ENCODE peak calls at places on chromosomes 1 and 21, in seven cellular contexts. J, D, G, B, L, K and O are unnamed samples.

GRCh38 chr1:222413436-222413835 is 134.5 kb downstream of the HHIPL2 start:
- DNase-seq in J (peak), D (peak), G (no peak), B (no peak), L (no peak), K (no peak), O (no peak)

GRCh38 chr1:165524639-165525038 is 19.2 kb upstream of the LRRC52 start:
- DNase-seq in J (no peak), D (no peak), G (no peak), B (no peak), L (no peak), K (no peak), O (no peak)

GRCh38 chr21:26849428-26850115 is 4.4 kb upstream of the ADAMTS1 start:
- DNase-seq in J (peak), D (peak), G (peak), B (no peak), L (peak), K (no peak), O (peak)

GRCh38 chr1:43321331-43321891 is 16.2 kb upstream of the MPL start:
- DNase-seq in J (no peak), D (no peak), G (no peak), B (no peak), L (no peak), K (no peak), O (peak)

GRCh38 chr21:46046471-46046870 is 51.4 kb upstream of the COL6A2 start:
- DNase-seq in J (no peak), D (no peak), G (no peak), B (peak), L (no peak), K (no peak), O (no peak)

GRCh38 chr1:35476099-35476674 is 81.0 kb downstream of the KIAA0319L start:
- DNase-seq in J (no peak), D (peak), G (no peak), B (no peak), L (no peak), K (no peak), O (no peak)

GRCh38 chr1:206445116-206445515 is 25.2 kb upstream of the IKBKE start:
- DNase-seq in J (no peak), D (peak), G (no peak), B (no peak), L (no peak), K (no peak), O (no peak)

GRCh38 chr1:117110774-117111173 is 10.8 kb downstream of the TRIM45 start:
- DNase-seq in J (no peak), D (peak), G (no peak), B (no peak), L (no peak), K (no peak), O (no peak)

GRCh38 chr1:98962156-98962555 is 42.5 kb downstream of the PLPPR5 start:
- DNase-seq in J (peak), D (peak), G (no peak), B (no peak), L (no peak), K (no peak), O (peak)

GRCh38 chr21:31293986-31294385 is 50.1 kb downstream of the TIAM1 start:
- DNase-seq in J (peak), D (peak), G (peak), B (no peak), L (peak), K (no peak), O (peak)

GRCh38 chr1:223340637-223341036 is 23.3 kb downstream of the SUSD4 start:
- DNase-seq in J (no peak), D (no peak), G (no peak), B (no peak), L (no peak), K (no peak), O (no peak)

GRCh38 chr1:125087691-125088090 is 3902.9 kb downstream of the SRGAP2C start:
- DNase-seq in J (no peak), D (no peak), G (no peak), B (no peak), L (no peak), K (no peak), O (no peak)

GRCh38 chr1:100629391-100629790 is 90.2 kb upstream of the VCAM1 start:
- DNase-seq in J (no peak), D (no peak), G (no peak), B (no peak), L (no peak), K (no peak), O (no peak)

GRCh38 chr21:27382404-27382803 is 415.5 kb upstream of the ADAMTS5 start:
- DNase-seq in J (no peak), D (peak), G (no peak), B (no peak), L (no peak), K (no peak), O (no peak)

GRCh38 chr1:23916209-23917131 is 3.3 kb upstream of the CNR2 start:
- DNase-seq in J (peak), D (peak), G (peak), B (peak), L (peak), K (peak), O (peak)

GRCh38 chr1:89085781-89086180 is 20.8 kb upstream of the GBP1 start:
- DNase-seq in J (peak), D (peak), G (peak), B (no peak), L (peak), K (no peak), O (peak)

GRCh38 chr1:210332719-210333398 is 4.2 kb downstream of the HHAT start:
- DNase-seq in J (no peak), D (no peak), G (no peak), B (no peak), L (no peak), K (no peak), O (no peak)

GRCh38 chr21:38531610-38532009 is 33.3 kb upstream of the ERG start:
- DNase-seq in J (no peak), D (no peak), G (no peak), B (no peak), L (no peak), K (no peak), O (no peak)

GRCh38 chr1:228306275-228307217 is 98.7 kb downstream of the OBSCN start:
- DNase-seq in J (no peak), D (no peak), G (no peak), B (no peak), L (no peak), K (no peak), O (no peak)

GRCh38 chr1:231931846-231932454 is 305.4 kb downstream of the DISC1 start:
- DNase-seq in J (no peak), D (no peak), G (no peak), B (peak), L (peak), K (peak), O (peak)

GRCh38 chr1:36847761-36848160 is 186.6 kb downstream of the GRIK3 start:
- DNase-seq in J (no peak), D (no peak), G (no peak), B (peak), L (peak), K (peak), O (no peak)

GRCh38 chr21:43815991-43816390 is 26.6 kb downstream of the RRP1 start:
- DNase-seq in J (no peak), D (no peak), G (no peak), B (no peak), L (no peak), K (no peak), O (no peak)
- H2AK5ac ChIP-seq in J (no peak), D (no peak), G (peak), B (no peak), L (no peak), K (no peak), O (no peak)

DNA sequence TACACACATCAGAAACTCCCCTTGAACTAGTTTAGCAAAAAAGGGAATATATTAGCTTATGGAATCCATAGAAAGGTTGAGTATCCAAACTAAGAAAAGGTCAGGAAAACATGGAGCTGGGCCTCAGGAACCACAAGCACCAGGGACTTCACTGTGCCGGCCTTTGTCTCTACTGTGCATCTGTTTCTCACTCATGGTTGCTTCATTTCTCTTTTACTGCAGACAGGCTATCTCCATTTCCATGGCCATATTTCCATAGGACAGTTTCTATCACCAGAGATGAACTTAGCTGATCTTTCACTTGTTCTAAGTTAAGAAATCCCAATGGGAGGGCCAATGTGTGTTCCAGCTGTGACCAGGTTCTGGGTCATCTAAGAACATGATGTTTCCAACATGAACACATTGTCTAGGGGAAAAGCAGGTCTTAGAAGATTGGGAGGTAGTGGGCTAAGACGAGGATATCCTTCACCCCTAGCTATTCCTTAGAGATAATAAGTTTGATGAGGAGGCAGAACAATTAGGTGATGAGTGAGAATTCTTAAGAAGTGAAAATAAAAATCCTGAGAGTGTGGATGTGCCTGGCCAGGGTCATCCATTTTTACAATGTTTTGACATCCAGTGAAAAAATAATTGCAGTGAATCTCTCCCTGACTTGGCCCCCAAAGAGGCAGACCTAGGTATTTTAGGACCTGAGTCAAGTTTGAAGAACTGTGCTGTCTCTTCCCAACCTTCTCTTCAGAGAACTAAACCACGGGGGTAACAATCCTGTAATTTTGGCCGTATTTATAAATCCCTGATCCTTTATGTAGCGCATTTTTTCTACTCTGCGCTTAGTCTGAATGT is 43.5 kb upstream of the PPP2R5A start:
- DNase-seq in J (no peak), D (no peak), G (no peak), B (no peak), L (no peak), K (no peak), O (no peak)
- H4K8ac ChIP-seq in J (no peak), D (no peak), G (no peak), B (no peak), L (no peak), K (no peak), O (no peak)

GRCh38 chr1:27980216-27980820 is 20.5 kb downstream of the XKR8 start:
- DNase-seq in J (no peak), D (peak), G (no peak), B (no peak), L (no peak), K (no peak), O (no peak)

GRCh38 chr1:27981146-27981545 is 21.4 kb downstream of the XKR8 start:
- DNase-seq in J (no peak), D (no peak), G (no peak), B (no peak), L (peak), K (no peak), O (no peak)

GRCh38 chr1:27973771-27974452 is 14.1 kb downstream of the XKR8 start:
- DNase-seq in J (no peak), D (no peak), G (no peak), B (no peak), L (no peak), K (no peak), O (no peak)

GRCh38 chr1:27979151-27979858 is 19.5 kb downstream of the XKR8 start:
- DNase-seq in J (peak), D (peak), G (no peak), B (no peak), L (peak), K (no peak), O (peak)

DNA sequence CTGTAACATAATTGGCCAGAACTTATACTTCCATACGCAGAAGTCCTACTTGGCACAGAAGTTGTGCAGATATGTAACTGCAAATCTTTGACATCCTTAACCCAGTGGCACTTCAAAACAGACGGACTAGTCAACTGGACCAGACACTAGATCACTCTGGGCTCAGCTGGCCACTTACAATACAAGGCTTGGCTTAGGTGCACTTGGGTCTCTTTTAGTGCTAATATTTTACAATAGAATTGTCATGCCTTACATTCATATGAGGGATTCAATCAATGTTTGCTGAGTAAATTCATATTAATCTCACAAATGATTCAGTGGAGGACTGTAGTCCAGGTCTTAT is 20.1 kb downstream of the XKR8 start:
- DNase-seq in J (no peak), D (no peak), G (no peak), B (no peak), L (no peak), K (no peak), O (no peak)
- H3K18ac ChIP-seq in J (no peak), D (no peak), G (no peak), B (no peak), L (no peak), K (no peak), O (no peak)

DNA sequence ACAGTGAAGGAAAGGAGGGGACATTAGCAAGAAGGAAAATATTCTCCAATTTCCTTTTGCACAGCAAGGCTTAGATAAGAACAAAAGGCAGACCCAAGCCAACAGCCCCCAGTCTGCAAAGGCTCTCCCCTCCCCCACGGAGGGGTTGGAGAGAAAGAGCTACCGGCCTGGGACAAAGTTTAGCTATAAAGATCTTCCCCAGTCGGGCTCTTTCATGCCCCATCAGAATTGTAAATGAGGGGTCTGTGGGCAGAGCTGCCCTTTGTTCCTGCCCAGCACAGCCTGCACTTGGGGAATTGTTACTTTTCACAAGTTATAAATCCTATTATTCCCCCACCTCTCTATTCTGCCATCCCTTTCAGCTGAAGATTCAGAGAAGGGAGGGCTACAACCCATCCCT is 3.6 kb downstream of the MYCL start:
- DNase-seq in J (no peak), D (no peak), G (peak), B (peak), L (peak), K (no peak), O (no peak)
- H2AK5ac ChIP-seq in J (no peak), D (no peak), G (no peak), B (no peak), L (no peak), K (peak), O (no peak)

GRCh38 chr21:41152149-41152548 is 15.8 kb upstream of the BACE2 start:
- DNase-seq in J (no peak), D (no peak), G (no peak), B (no peak), L (no peak), K (no peak), O (no peak)

GRCh38 chr21:41149199-41149598 is 18.8 kb upstream of the BACE2 start:
- DNase-seq in J (no peak), D (no peak), G (no peak), B (no peak), L (no peak), K (no peak), O (no peak)

GRCh38 chr21:41147979-41148355 is 20.0 kb upstream of the BACE2 start:
- DNase-seq in J (no peak), D (no peak), G (no peak), B (no peak), L (no peak), K (no peak), O (no peak)

GRCh38 chr21:41147096-41147978 is 20.6 kb upstream of the BACE2 start:
- DNase-seq in J (no peak), D (no peak), G (no peak), B (no peak), L (no peak), K (no peak), O (no peak)

DNA sequence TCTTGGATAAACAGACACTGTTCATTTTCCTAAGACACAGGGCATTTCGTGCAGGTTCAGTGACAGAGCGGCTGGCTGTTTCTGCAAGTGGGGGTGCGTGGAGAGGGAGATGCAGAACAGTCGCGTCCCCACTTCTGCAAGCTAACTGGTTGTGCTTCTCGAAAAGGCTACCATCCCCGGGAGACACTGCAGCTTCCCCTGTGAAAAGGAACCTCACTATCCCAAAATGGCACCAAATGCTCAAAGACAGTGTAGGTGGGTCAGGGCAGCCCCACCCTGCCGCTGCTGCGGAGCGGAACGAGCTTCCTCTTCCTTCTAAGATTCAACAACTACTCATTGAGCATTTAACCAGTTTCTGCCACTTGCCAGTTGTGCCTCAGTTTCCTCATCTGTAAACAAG is 19.2 kb upstream of the BACE2 start:
- DNase-seq in J (no peak), D (no peak), G (no peak), B (no peak), L (no peak), K (no peak), O (no peak)
- H4K8ac ChIP-seq in J (no peak), D (no peak), G (no peak), B (no peak), L (no peak), K (no peak), O (no peak)

DNA sequence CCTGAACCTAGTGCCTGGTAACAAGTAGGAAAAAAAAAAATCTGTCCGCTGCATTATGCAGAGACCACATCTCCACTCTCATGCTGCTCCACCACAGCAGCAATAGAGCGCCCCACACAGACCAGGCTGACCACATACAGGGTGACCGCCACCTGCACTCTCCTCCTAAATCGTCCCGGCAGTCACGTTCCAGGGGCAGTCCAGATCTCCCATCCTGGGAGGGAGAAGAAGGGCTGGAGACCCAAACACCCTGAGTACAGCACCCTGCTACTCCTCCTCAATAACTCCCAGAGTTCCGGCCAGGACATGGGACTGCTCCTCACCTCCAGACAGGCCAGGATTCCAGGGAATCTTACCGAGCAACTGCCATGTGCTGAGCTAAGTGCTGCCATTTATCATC is 15.3 kb downstream of the URB1 start:
- DNase-seq in J (no peak), D (no peak), G (no peak), B (no peak), L (no peak), K (no peak), O (no peak)
- H3K18ac ChIP-seq in J (no peak), D (no peak), G (no peak), B (no peak), L (no peak), K (no peak), O (no peak)

DNA sequence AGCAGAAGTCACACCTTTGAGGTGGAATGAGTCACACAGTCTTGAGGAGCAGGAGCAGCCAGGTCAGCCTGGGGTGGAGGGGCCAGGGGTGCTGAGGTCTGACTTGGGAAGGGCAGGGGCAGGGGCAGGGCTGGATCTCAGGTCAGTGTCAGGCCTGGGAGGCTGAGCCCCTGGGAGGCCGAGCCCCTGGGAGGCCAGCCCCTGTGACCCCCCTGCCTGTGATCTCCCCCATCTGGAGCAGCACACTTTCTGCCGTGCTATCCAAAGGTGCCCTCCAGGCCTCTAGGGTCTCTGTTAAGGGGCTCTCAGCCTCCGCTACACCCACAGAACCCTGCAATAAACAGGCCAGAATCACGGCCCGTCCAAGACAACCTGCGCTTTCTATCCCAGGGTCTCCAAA is 36.9 kb upstream of the AJAP1 start:
- DNase-seq in J (no peak), D (no peak), G (no peak), B (no peak), L (no peak), K (no peak), O (no peak)
- H2AK5ac ChIP-seq in J (no peak), D (no peak), G (no peak), B (no peak), L (no peak), K (no peak), O (no peak)